ENCODE peak calls at places on chromosomes 7 and 10, in ten cellular contexts. X is neural progenitor cell, L is lower lobe of right lung, R is psoas muscle, I is fibroblast of lung, M is tibial artery, K is uterus, S is astrocyte, P is A549, B is WERI-Rb-1. T is an unnamed sample.

GRCh38 chr7:96636979-96637378 is 72.7 kb downstream of the SEM1 start:
- DNase-seq in L (no peak), X (no peak), R (no peak), B (no peak), M (no peak), K (no peak), I (no peak), S (no peak), P (no peak), T (no peak)

GRCh38 chr7:118214051-118214832 is 10.3 kb upstream of the ANKRD7 start:
- DNase-seq in K (peak), S (peak), L (peak), X (no peak), R (peak), M (peak), B (peak), I (peak), P (peak), T (no peak)

GRCh38 chr10:97861351-97861750 is 11.7 kb downstream of the GOLGA7B start:
- DNase-seq in L (no peak), I (peak), S (peak), P (peak), X (no peak), K (no peak), R (peak), B (no peak), M (no peak), T (peak)

GRCh38 chr7:18408461-18408860 is 87.1 kb upstream of the HDAC9 start:
- DNase-seq in P (no peak), K (peak), M (no peak), B (no peak), X (no peak), S (peak), R (no peak), I (peak), L (no peak), T (no peak)

GRCh38 chr10:122034149-122034756 is 45.3 kb downstream of the TACC2 start:
- DNase-seq in R (no peak), P (peak), B (no peak), S (peak), M (no peak), X (no peak), K (no peak), L (no peak), I (peak), T (no peak)

GRCh38 chr10:51251110-51251509 is 176.8 kb downstream of the PRKG1 start:
- DNase-seq in R (no peak), I (peak), L (no peak), B (no peak), M (no peak), K (no peak), X (no peak), P (no peak), S (peak), T (no peak)

GRCh38 chr7:13990984-13991790 is 1.7 kb upstream of the ETV1 start:
- DNase-seq in I (peak), S (peak), L (peak), P (peak), M (peak), K (peak), R (peak), X (peak), B (peak), T (peak)

GRCh38 chr10:68073631-68074403 is 1.3 kb downstream of the HERC4 start:
- DNase-seq in R (no peak), I (no peak), B (no peak), S (no peak), M (no peak), P (no peak), K (no peak), X (no peak), L (no peak), T (no peak)

GRCh38 chr7:100673942-100674431 is 447 bp downstream of the GNB2 start:
- DNase-seq in L (peak), I (no peak), K (peak), X (no peak), P (no peak), R (peak), M (peak), B (no peak), S (peak), T (no peak)

GRCh38 chr10:103595933-103596726 is 102.6 kb downstream of the NEURL1 start:
- DNase-seq in L (no peak), K (no peak), R (no peak), M (no peak), B (no peak), X (no peak), I (no peak), S (no peak), P (no peak), T (no peak)

GRCh38 chr10:31808258-31809218 is 120.1 kb downstream of the ARHGAP12 start:
- DNase-seq in M (no peak), X (peak), I (peak), R (peak), L (peak), K (peak), B (no peak), S (peak), P (no peak), T (no peak)

GRCh38 chr10:98696516-98696915 is 249.8 kb upstream of the HPS1 start:
- DNase-seq in P (no peak), I (no peak), K (no peak), B (peak), R (no peak), X (peak), L (no peak), S (no peak), M (no peak), T (no peak)

GRCh38 chr7:98458090-98458875 is 57.4 kb upstream of the BAIAP2L1 start:
- DNase-seq in X (no peak), R (no peak), B (no peak), S (no peak), P (no peak), I (no peak), M (no peak), L (no peak), K (no peak), T (no peak)

GRCh38 chr7:151648429-151648828 is 128.7 kb upstream of the RHEB start:
- DNase-seq in I (no peak), B (no peak), R (no peak), P (no peak), X (no peak), S (no peak), L (no peak), K (no peak), M (no peak), T (no peak)

GRCh38 chr7:157485361-157485831 is 148.6 kb downstream of the DNAJB6 start:
- DNase-seq in M (no peak), P (no peak), R (no peak), X (no peak), L (no peak), B (no peak), S (no peak), K (no peak), I (no peak), T (no peak)

GRCh38 chr10:4217187-4217586 is 432.2 kb upstream of the KLF6 start:
- DNase-seq in M (no peak), K (no peak), I (no peak), L (no peak), S (no peak), X (no peak), R (no peak), P (no peak), B (no peak), T (no peak)

GRCh38 chr10:80211786-80212185 is 6.4 kb upstream of the ANXA11 start:
- DNase-seq in M (no peak), K (no peak), R (no peak), P (no peak), X (no peak), S (no peak), L (no peak), B (no peak), I (no peak), T (no peak)

GRCh38 chr7:80060218-80060806 is 74.3 kb upstream of the GNAI1 start:
- DNase-seq in R (no peak), I (peak), L (no peak), B (no peak), X (peak), S (peak), K (no peak), M (no peak), P (peak), T (no peak)

GRCh38 chr7:8362723-8363369 is 70.6 kb upstream of the NXPH1 start:
- DNase-seq in S (no peak), M (no peak), B (no peak), X (no peak), L (no peak), P (no peak), K (no peak), I (no peak), R (no peak), T (no peak)

GRCh38 chr10:44437837-44438752 is 53.2 kb upstream of the CXCL12 start:
- DNase-seq in X (no peak), K (no peak), P (no peak), R (no peak), S (no peak), L (no peak), I (no peak), B (no peak), M (peak), T (no peak)

GRCh38 chr7:37208528-37208927 is 240.1 kb downstream of the ELMO1 start:
- DNase-seq in K (peak), L (no peak), R (peak), S (peak), X (peak), P (peak), B (peak), I (peak), M (peak), T (no peak)

GRCh38 chr10:51397695-51398094 is 301.7 kb downstream of the CSTF2T start:
- DNase-seq in P (no peak), K (peak), S (peak), X (no peak), R (peak), M (peak), B (no peak), L (no peak), I (peak), T (peak)

GRCh38 chr7:27137603-27138410 is 5.7 kb downstream of the HOXA5 start:
- DNase-seq in K (no peak), M (no peak), P (no peak), S (no peak), X (no peak), B (no peak), I (no peak), R (no peak), L (no peak), T (no peak)
- H3K27ac ChIP-seq in K (peak), M (peak), P (peak), S (no peak), X (no peak), B (no peak), I (peak), R (peak), L (peak), T (peak)

GRCh38 chr10:92323079-92323478 is 32.1 kb downstream of the MARCHF5 start:
- DNase-seq in R (no peak), P (no peak), I (no peak), K (no peak), S (no peak), B (no peak), X (no peak), M (no peak), L (no peak), T (no peak)
- H3K27ac ChIP-seq in R (no peak), P (no peak), I (no peak), K (no peak), S (no peak), B (no peak), X (no peak), M (no peak), L (no peak), T (no peak)

DNA sequence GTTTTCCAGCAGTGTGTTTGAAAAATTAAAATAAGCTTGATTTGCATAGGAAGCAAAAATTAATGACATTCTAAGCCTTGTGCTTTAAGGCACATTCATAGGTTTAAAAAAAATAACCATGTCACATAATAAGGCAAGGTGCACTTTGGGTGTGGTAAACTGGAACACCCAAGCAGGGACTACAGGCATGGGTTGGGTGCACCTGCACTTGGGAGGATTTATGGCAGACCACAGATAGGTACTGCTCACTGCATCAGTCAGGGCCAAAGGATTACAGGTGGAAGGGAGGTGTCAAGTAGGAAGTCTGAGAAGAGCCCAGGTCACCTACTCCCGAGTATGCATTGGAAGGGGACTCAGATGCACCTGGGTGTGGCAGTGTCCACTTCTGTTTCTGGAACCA is 753.7 kb downstream of the SUGCT start:
- DNase-seq in I (no peak), L (no peak), K (no peak), R (no peak), B (no peak), X (no peak), P (no peak), S (no peak), M (no peak), T (no peak)
- H3K27ac ChIP-seq in I (no peak), L (no peak), K (no peak), R (no peak), B (no peak), X (no peak), P (no peak), S (no peak), M (peak), T (no peak)

DNA sequence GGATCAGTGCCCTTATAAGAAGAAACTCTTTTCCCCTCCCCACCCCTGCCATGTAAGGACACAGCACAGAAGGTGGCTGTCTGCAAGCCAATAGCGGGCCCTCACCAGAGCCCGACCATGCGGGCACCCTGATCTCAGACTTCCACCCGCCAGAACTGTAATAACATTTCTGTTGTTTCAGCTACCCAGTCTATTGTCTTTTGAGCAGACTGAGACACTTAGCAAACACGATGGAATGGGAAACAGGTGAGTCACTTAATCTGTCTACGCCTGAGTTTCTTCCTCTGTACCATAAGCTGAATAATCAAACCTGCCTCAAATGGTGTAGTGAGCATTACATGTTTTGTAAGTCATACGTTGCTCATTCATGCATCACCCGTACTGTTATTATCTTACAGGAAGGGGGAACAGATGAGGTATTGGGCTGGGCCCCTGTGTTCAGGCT is 58.2 kb downstream of the STRA8 start:
- DNase-seq in B (no peak), I (peak), P (peak), L (no peak), S (peak), M (no peak), R (no peak), K (no peak), X (no peak), T (peak)
- H3K27ac ChIP-seq in B (no peak), I (no peak), P (peak), L (no peak), S (peak), M (no peak), R (no peak), K (no peak), X (no peak), T (peak)

GRCh38 chr7:149884541-149884940 is 10.8 kb downstream of the ATP6V0E2 start:
- DNase-seq in B (no peak), I (no peak), X (no peak), P (no peak), R (no peak), S (no peak), K (no peak), L (no peak), M (no peak), T (no peak)
- H3K27ac ChIP-seq in B (no peak), I (no peak), X (no peak), P (no peak), R (no peak), S (no peak), K (no peak), L (no peak), M (no peak), T (no peak)

DNA sequence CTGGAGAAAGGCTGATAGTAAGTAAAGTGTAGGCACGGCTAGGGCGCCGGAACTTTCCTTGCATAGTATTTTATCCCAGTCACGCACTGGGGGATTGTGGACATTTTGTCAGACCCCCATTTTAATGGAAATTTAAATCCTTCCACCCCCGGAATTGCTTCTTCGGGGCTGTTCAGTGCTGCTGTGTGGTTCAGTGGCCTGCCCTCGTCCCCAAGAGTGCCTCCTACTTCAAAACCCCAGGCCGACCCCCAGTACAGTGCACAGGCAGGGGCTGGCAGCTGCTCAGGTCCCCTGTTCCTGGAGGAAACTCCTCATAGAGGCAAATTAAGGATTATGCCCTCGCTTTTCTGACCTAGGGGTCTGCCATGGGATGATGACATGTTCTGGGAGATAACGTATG is 94.4 kb downstream of the PTPRE start:
- DNase-seq in K (no peak), P (no peak), M (no peak), X (no peak), B (no peak), L (no peak), S (no peak), R (no peak), I (no peak), T (no peak)
- H3K27ac ChIP-seq in K (no peak), P (no peak), M (no peak), X (no peak), B (no peak), L (peak), S (no peak), R (no peak), I (no peak), T (no peak)

DNA sequence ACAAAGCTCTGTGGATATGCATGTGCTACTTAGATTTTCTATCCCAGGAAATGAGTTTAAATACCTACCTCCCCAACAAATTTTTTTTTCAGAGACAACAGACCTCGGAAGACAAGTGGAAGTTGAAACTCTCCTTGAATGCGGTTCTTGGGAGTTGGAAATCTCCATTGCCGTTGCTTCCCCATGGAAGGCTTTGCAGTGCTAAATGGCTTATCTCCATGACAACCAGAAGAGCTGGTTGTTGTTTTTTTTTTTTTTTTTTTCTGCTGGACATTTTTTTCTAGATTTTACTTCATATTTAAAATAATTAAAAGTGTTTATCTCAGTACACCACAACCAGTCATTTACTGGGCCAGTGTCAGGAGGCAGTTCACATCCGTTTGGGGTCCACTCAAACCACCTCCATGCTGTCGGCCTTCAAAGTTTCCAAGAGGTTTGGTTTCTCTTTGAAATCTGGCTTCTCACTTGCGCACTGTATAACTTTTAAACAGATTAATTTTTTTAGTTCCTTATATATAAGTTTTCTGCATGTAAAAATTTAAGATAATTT is 348.5 kb upstream of the PRKCQ start:
- DNase-seq in I (peak), K (no peak), L (no peak), R (no peak), M (no peak), S (no peak), X (peak), P (no peak), B (no peak), T (no peak)
- H3K27ac ChIP-seq in I (no peak), K (no peak), L (peak), R (no peak), M (no peak), S (peak), X (no peak), P (no peak), B (no peak), T (no peak)

GRCh38 chr7:42212541-42213090 is 24.4 kb downstream of the GLI3 start:
- DNase-seq in K (no peak), S (no peak), M (no peak), P (no peak), R (no peak), L (no peak), I (no peak), X (peak), B (no peak), T (no peak)
- H3K27ac ChIP-seq in K (no peak), S (no peak), M (no peak), P (no peak), R (no peak), L (no peak), I (no peak), X (peak), B (no peak), T (no peak)